ENCODE peak calls at places on chromosomes 7 and 10, in ten cellular contexts. D is adrenal gland, I is lower leg skin, T is heart left ventricle, F is A549, B is ovary, Q is uterus, M is body of pancreas, V is stomach, H is NB4. K is an unnamed sample.

GRCh38 chr10:46549171-46550075 is 7.0 kb downstream of the GPRIN2 start:
- DNase-seq in D (peak), I (peak), T (peak), F (no peak), B (peak), Q (peak), M (peak), V (peak), H (no peak), K (no peak)

GRCh38 chr7:69537691-69538090 is 60.6 kb upstream of the AUTS2 start:
- DNase-seq in D (no peak), I (no peak), T (no peak), F (no peak), B (no peak), Q (no peak), M (no peak), V (no peak), H (no peak), K (no peak)

GRCh38 chr7:150727381-150727780 is 9.8 kb upstream of the GIMAP5 start:
- DNase-seq in D (no peak), I (no peak), T (no peak), F (no peak), B (no peak), Q (no peak), M (peak), V (no peak), H (no peak), K (no peak)

GRCh38 chr7:516606-517456 is 2.8 kb downstream of the PDGFA start:
- DNase-seq in D (peak), I (no peak), T (no peak), F (peak), B (peak), Q (peak), M (peak), V (peak), H (no peak), K (peak)

GRCh38 chr10:92897916-92898315 is 49.6 kb downstream of the EXOC6 start:
- DNase-seq in D (no peak), I (no peak), T (no peak), F (no peak), B (no peak), Q (no peak), M (no peak), V (no peak), H (peak), K (no peak)

GRCh38 chr10:118900617-118901016 is 128.9 kb upstream of the NANOS1 start:
- DNase-seq in D (no peak), I (no peak), T (no peak), F (no peak), B (no peak), Q (no peak), M (no peak), V (no peak), H (no peak), K (no peak)

GRCh38 chr10:1638889-1639418 is 98.4 kb downstream of the ADARB2 start:
- DNase-seq in D (no peak), I (no peak), T (no peak), F (no peak), B (no peak), Q (no peak), M (peak), V (peak), H (no peak), K (no peak)

GRCh38 chr7:5557920-5558401 is 134.3 kb upstream of the TNRC18 start:
- DNase-seq in D (peak), I (peak), T (peak), F (no peak), B (peak), Q (peak), M (peak), V (peak), H (no peak), K (no peak)

GRCh38 chr10:76950354-76950753 is 687.3 kb downstream of the KCNMA1 start:
- DNase-seq in D (no peak), I (no peak), T (no peak), F (no peak), B (no peak), Q (no peak), M (no peak), V (no peak), H (no peak), K (no peak)

GRCh38 chr7:44634839-44635591 is 28.6 kb downstream of the OGDH start:
- DNase-seq in D (peak), I (no peak), T (no peak), F (no peak), B (no peak), Q (no peak), M (peak), V (peak), H (peak), K (no peak)

GRCh38 chr10:53072144-53072543 is 299.6 kb upstream of the MBL2 start:
- DNase-seq in D (no peak), I (no peak), T (no peak), F (no peak), B (no peak), Q (no peak), M (no peak), V (no peak), H (no peak), K (no peak)

GRCh38 chr10:80536361-80536835 is 1.3 kb upstream of the SH2D4B start:
- DNase-seq in D (no peak), I (peak), T (no peak), F (no peak), B (no peak), Q (no peak), M (no peak), V (no peak), H (no peak), K (no peak)
- TF ChIP-seq POLR2A in D (no peak), I (no peak), T (no peak), F (no peak), B (no peak), Q (no peak), M (no peak), V (no peak), H (no peak), K (no peak)

GRCh38 chr10:110568055-110568735 is 700 bp downstream of the SMC3 start:
- DNase-seq in D (peak), I (peak), T (no peak), F (no peak), B (no peak), Q (peak), M (peak), V (peak), H (peak), K (peak)
- TF ChIP-seq POLR2A in D (no peak), I (no peak), T (no peak), F (no peak), B (no peak), Q (no peak), M (no peak), V (no peak), H (no peak), K (no peak)

DNA sequence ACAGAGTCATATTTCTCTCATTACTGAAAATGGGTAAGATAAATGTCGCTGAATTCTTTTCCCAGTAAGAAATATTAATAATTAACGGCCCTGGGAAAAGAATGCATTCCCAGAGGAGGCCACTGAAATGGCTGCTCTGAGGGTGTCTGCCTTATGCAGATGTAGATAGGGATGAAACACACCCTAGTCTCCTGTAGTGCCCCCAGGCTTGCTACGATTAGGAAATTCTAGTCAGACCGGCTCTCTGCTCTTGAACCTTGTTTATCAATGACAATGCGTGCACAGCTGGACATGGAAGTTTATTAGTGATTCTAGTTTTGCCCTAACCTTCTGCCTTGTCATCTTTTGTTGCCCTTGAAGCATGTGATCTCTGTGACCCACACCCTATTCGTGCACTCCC is 291.1 kb downstream of the ZNF248 start:
- DNase-seq in D (no peak), I (no peak), T (no peak), F (no peak), B (no peak), Q (no peak), M (no peak), V (no peak), H (no peak), K (no peak)
- TF ChIP-seq POLR2A in D (no peak), I (no peak), T (no peak), F (no peak), B (no peak), Q (no peak), M (no peak), V (no peak), H (no peak), K (no peak)

GRCh38 chr10:13704969-13705368 is 118.2 kb downstream of the PRPF18 start:
- DNase-seq in D (no peak), I (no peak), T (no peak), F (no peak), B (no peak), Q (no peak), M (no peak), V (no peak), H (no peak), K (no peak)

GRCh38 chr10:13705526-13706169 is 118.9 kb downstream of the PRPF18 start:
- DNase-seq in D (no peak), I (no peak), T (no peak), F (no peak), B (no peak), Q (no peak), M (peak), V (no peak), H (no peak), K (no peak)

GRCh38 chr10:13706175-13706574 is 119.4 kb downstream of the PRPF18 start:
- DNase-seq in D (no peak), I (no peak), T (no peak), F (no peak), B (no peak), Q (no peak), M (no peak), V (no peak), H (no peak), K (no peak)

GRCh38 chr10:13703101-13703818 is 116.5 kb downstream of the PRPF18 start:
- DNase-seq in D (no peak), I (no peak), T (no peak), F (no peak), B (no peak), Q (no peak), M (no peak), V (no peak), H (no peak), K (no peak)

GRCh38 chr10:13703997-13704536 is 117.3 kb downstream of the PRPF18 start:
- DNase-seq in D (no peak), I (no peak), T (no peak), F (no peak), B (no peak), Q (no peak), M (no peak), V (no peak), H (no peak), K (no peak)
- TF ChIP-seq POLR2A in D (no peak), I (no peak), T (no peak), F (no peak), B (no peak), Q (no peak), M (no peak), V (no peak), H (no peak), K (no peak)